ENCODE peak calls at places on chromosomes 6 and 20, in six cellular contexts. R is SJSA1, W is transverse colon, Z is SK-N-SH, G is heart left ventricle, I is adrenal gland. S is an unnamed sample.

GRCh38 chr6:89963391-89963790 is 69.1 kb downstream of the GJA10 start:
- DNase-seq in R (no peak), W (no peak), Z (no peak), G (no peak), I (no peak), S (peak)

GRCh38 chr6:52995913-52996685 is 1.0 kb upstream of the GSTA4 start:
- DNase-seq in R (peak), W (peak), Z (peak), G (peak), I (peak), S (peak)

GRCh38 chr6:168157272-168158007 is 78.4 kb upstream of the FRMD1 start:
- DNase-seq in R (peak), W (no peak), Z (no peak), G (no peak), I (no peak), S (peak)

GRCh38 chr20:54200487-54201267 is 7.2 kb upstream of the PFDN4 start:
- DNase-seq in R (no peak), W (peak), Z (no peak), G (no peak), I (no peak), S (no peak)

GRCh38 chr6:127484207-127484858 is 25.1 kb upstream of the KIAA0408 start:
- DNase-seq in R (peak), W (no peak), Z (no peak), G (no peak), I (no peak), S (peak)

GRCh38 chr20:56801991-56802740 is 173.1 kb downstream of the TFAP2C start:
- DNase-seq in R (no peak), W (no peak), Z (no peak), G (no peak), I (no peak), S (peak)

GRCh38 chr20:53413188-53413631 is 180.4 kb downstream of the ZNF217 start:
- DNase-seq in R (no peak), W (peak), Z (no peak), G (no peak), I (no peak), S (peak)

GRCh38 chr6:112029045-112029822 is 24.7 kb upstream of the CCN6 start:
- DNase-seq in R (peak), W (peak), Z (peak), G (peak), I (peak), S (peak)

GRCh38 chr6:152552616-152553209 is 84.4 kb downstream of the SYNE1 start:
- DNase-seq in R (peak), W (peak), Z (peak), G (peak), I (peak), S (peak)

GRCh38 chr6:149884215-149884614 is 13.7 kb downstream of the RAET1E start:
- DNase-seq in R (no peak), W (no peak), Z (no peak), G (no peak), I (no peak), S (no peak)

GRCh38 chr6:3849681-3850450 is 693 bp downstream of the FAM50B start:
- DNase-seq in R (no peak), W (peak), Z (no peak), G (no peak), I (peak), S (no peak)

GRCh38 chr6:3847521-3847920 is 1.7 kb upstream of the FAM50B start:
- DNase-seq in R (no peak), W (no peak), Z (no peak), G (no peak), I (no peak), S (no peak)

GRCh38 chr6:3848380-3848779 is 793 bp upstream of the FAM50B start:
- DNase-seq in R (no peak), W (no peak), Z (no peak), G (no peak), I (no peak), S (peak)

GRCh38 chr6:3850451-3851203 is 1.5 kb downstream of the FAM50B start:
- DNase-seq in R (no peak), W (peak), Z (no peak), G (no peak), I (no peak), S (no peak)

DNA sequence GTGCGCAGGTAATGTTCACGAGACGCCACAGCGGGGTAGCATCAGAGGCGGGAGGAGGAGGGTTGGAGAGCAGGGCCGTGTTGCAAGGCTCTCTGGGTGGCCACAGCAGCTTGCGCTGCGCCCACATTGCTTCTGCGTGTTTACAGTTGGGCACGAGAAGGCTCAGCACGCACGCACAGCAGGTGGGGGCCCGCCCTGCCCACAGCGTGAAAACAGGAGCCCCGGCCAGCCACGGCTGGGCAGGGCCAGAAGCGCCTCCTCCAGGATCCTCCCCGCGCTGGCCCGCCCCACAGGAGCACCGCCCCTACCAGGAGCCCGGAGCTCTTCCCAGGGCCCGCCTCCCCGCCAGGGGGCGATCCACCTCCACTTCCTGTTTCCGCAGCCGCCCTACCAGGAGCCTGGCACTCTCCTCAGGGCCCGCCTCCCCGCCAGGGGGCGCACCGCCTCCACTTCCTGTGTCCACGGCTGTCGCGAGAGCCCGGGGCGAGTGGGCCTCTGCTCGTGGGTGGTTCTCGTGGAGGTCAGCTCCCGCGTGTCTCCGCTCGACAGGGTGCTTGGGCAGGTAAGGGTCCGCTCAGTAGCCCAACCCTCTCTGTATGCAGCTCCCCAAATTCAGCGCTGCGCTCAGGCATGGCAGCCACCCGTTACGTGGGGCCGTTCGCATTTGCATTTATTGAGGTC is at the start of gene FAM50B:
- DNase-seq in R (peak), W (peak), Z (peak), G (peak), I (peak), S (peak)
- H3K27ac ChIP-seq in R (peak), W (peak), Z (no peak), G (peak), I (peak), S (no peak)

GRCh38 chr20:13212750-13213149 is 8.3 kb upstream of the ISM1 start:
- DNase-seq in R (no peak), W (no peak), Z (no peak), G (no peak), I (no peak), S (no peak)
- H3K4me3 ChIP-seq in R (no peak), W (no peak), Z (no peak), G (no peak), I (no peak), S (no peak)

GRCh38 chr20:31594558-31595379 is 10.3 kb upstream of the ID1 start:
- DNase-seq in R (peak), W (peak), Z (no peak), G (peak), I (no peak), S (no peak)
- H3K27ac ChIP-seq in R (peak), W (peak), Z (peak), G (peak), I (peak), S (peak)

GRCh38 chr6:160265869-160266476 is 7.4 kb upstream of the SLC22A2 start:
- DNase-seq in R (no peak), W (no peak), Z (no peak), G (no peak), I (no peak), S (no peak)
- H3K4me3 ChIP-seq in R (no peak), W (no peak), Z (no peak), G (no peak), I (no peak), S (no peak)

DNA sequence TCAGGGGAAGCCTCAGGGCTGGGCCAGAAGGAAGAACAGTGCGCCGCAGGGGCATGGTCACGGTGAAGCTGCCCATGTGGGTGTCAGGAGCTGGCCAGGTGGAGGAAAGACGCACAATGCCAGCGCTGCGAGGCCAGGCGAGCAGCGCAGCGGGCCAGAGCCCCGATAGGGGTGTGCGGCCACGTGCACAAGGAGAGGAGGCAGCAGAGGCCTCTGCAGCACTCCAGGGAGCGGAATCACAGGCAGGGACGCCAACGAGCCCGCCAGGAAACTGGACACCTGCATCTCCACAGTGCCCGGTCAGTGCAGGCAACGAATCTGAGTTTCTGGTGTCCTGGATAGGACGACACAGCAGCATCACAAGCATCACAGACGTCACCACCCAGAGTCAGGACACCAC is 35.7 kb downstream of the TAF4 start:
- DNase-seq in R (no peak), W (no peak), Z (no peak), G (no peak), I (no peak), S (no peak)
- H3K27ac ChIP-seq in R (no peak), W (no peak), Z (no peak), G (no peak), I (no peak), S (no peak)